ENCODE peak calls at places on chromosomes 3 and 15, in ten cellular contexts. E, Y, N, W, D, H, I, U, J and B are unnamed samples.

GRCh38 chr3:79297242-79297641 is 470.6 kb downstream of the ROBO1 start:
- DNase-seq in E (peak; percentile 78), Y (no peak), N (peak; percentile 65), W (no peak), D (peak; percentile 78), H (peak; percentile 84), I (no peak), U (no peak), J (peak; percentile 14), B (peak; percentile 19)

GRCh38 chr3:157573281-157573680 is 70.1 kb upstream of the VEPH1 start:
- DNase-seq in E (peak; percentile 95), Y (no peak), N (no peak), W (no peak), D (peak; percentile 23), H (no peak), I (no peak), U (no peak), J (no peak), B (no peak)

GRCh38 chr15:48842501-48842900 is 31.6 kb upstream of the CEP152 start:
- DNase-seq in E (no peak), Y (no peak), N (no peak), W (no peak), D (no peak), H (no peak), I (no peak), U (no peak), J (no peak), B (no peak)

GRCh38 chr3:141877911-141878310 is 1.5 kb downstream of the ATP1B3 start:
- DNase-seq in E (no peak), Y (no peak), N (no peak), W (no peak), D (peak; percentile 36), H (no peak), I (peak; percentile 7), U (no peak), J (peak; percentile 12), B (peak; percentile 49)

GRCh38 chr15:100261302-100262240 is 80.2 kb downstream of the ADAMTS17 start:
- DNase-seq in E (no peak), Y (no peak), N (no peak), W (no peak), D (no peak), H (no peak), I (no peak), U (no peak), J (no peak), B (no peak)

GRCh38 chr3:59877679-59878427 is 828.0 kb upstream of the CFAP20DC start:
- DNase-seq in E (no peak), Y (no peak), N (no peak), W (no peak), D (peak; percentile 80), H (no peak), I (no peak), U (no peak), J (peak; percentile 26), B (peak; percentile 1)

GRCh38 chr3:179229177-179229576 is 21.7 kb downstream of the KCNMB3 start:
- DNase-seq in E (no peak), Y (no peak), N (no peak), W (no peak), D (no peak), H (no peak), I (no peak), U (no peak), J (no peak), B (no peak)

GRCh38 chr3:62154457-62155148 is 218.7 kb downstream of the FEZF2 start:
- DNase-seq in E (no peak), Y (no peak), N (no peak), W (no peak), D (no peak), H (no peak), I (no peak), U (no peak), J (no peak), B (no peak)

GRCh38 chr15:57559875-57560274 is 31.8 kb upstream of the MYZAP start:
- DNase-seq in E (no peak), Y (peak; percentile 82), N (peak; percentile 26), W (peak; percentile 44), D (peak; percentile 78), H (no peak), I (peak; percentile 74), U (peak; percentile 43), J (peak; percentile 74), B (peak; percentile 62)

GRCh38 chr3:181712505-181713299 is 977 bp downstream of the SOX2 start:
- DNase-seq in E (no peak), Y (no peak), N (peak; percentile 57), W (no peak), D (no peak), H (no peak), I (no peak), U (no peak), J (peak; percentile 21), B (peak; percentile 18)

GRCh38 chr3:62777130-62777529 is 98.1 kb downstream of the CADPS start:
- DNase-seq in E (no peak), Y (no peak), N (no peak), W (no peak), D (no peak), H (no peak), I (no peak), U (no peak), J (no peak), B (no peak)

GRCh38 chr3:54758461-54758860 is 169.4 kb downstream of the LRTM1 start:
- DNase-seq in E (no peak), Y (no peak), N (no peak), W (no peak), D (no peak), H (no peak), I (no peak), U (no peak), J (no peak), B (no peak)

GRCh38 chr3:64917914-64918313 is 230.1 kb upstream of the ADAMTS9 start:
- DNase-seq in E (no peak), Y (no peak), N (no peak), W (no peak), D (no peak), H (no peak), I (no peak), U (no peak), J (no peak), B (no peak)

GRCh38 chr15:76903251-76903681 is 1.9 kb downstream of the SCAPER start:
- DNase-seq in E (no peak), Y (no peak), N (no peak), W (no peak), D (peak; percentile 24), H (no peak), I (peak; percentile 6), U (no peak), J (no peak), B (peak; percentile 17)

GRCh38 chr15:92343869-92344643 is 49.6 kb upstream of the ST8SIA2 start:
- DNase-seq in E (no peak), Y (no peak), N (no peak), W (peak; percentile 69), D (no peak), H (no peak), I (no peak), U (no peak), J (no peak), B (no peak)

GRCh38 chr15:29435811-29436210 is 166.2 kb upstream of the NSMCE3 start:
- DNase-seq in E (no peak), Y (no peak), N (no peak), W (no peak), D (peak; percentile 20), H (no peak), I (no peak), U (no peak), J (peak; percentile 21), B (peak; percentile 12)

GRCh38 chr15:41115088-41115651 is 910 bp downstream of the INO80 start:
- DNase-seq in E (no peak), Y (no peak), N (peak; percentile 7), W (no peak), D (peak; percentile 47), H (peak; percentile 5), I (no peak), U (no peak), J (peak; percentile 17), B (peak; percentile 11)

GRCh38 chr15:50938525-50938924 is 30.0 kb downstream of the AP4E1 start:
- DNase-seq in E (no peak), Y (no peak), N (no peak), W (no peak), D (no peak), H (no peak), I (no peak), U (no peak), J (no peak), B (no peak)

GRCh38 chr3:157918402-157918801 is 187.8 kb downstream of the SHOX2 start:
- DNase-seq in E (no peak), Y (no peak), N (no peak), W (no peak), D (no peak), H (no peak), I (no peak), U (no peak), J (no peak), B (no peak)

GRCh38 chr15:101027273-101027901 is 108.2 kb downstream of the LRRK1 start:
- DNase-seq in E (no peak), Y (no peak), N (no peak), W (no peak), D (no peak), H (no peak), I (no peak), U (no peak), J (no peak), B (no peak)

GRCh38 chr3:32421991-32422859 is 30.6 kb downstream of the CMTM7 start:
- DNase-seq in E (peak; percentile 52), Y (no peak), N (peak; percentile 53), W (peak; percentile 32), D (peak; percentile 98), H (peak; percentile 80), I (no peak), U (no peak), J (peak; percentile 84), B (peak; percentile 96)

GRCh38 chr3:122636697-122637096 is 43.9 kb upstream of the PARP14 start:
- DNase-seq in E (no peak), Y (no peak), N (no peak), W (no peak), D (no peak), H (no peak), I (no peak), U (no peak), J (peak; percentile 13), B (no peak)

GRCh38 chr15:98853593-98854420 is 153.8 kb downstream of the PGPEP1L start:
- DNase-seq in E (no peak), Y (no peak), N (no peak), W (no peak), D (peak; percentile 33), H (no peak), I (no peak), U (no peak), J (no peak), B (peak; percentile 25)

GRCh38 chr3:49804141-49805041 is 1.3 kb downstream of the INKA1 start:
- DNase-seq in E (no peak), Y (no peak), N (no peak), W (no peak), D (no peak), H (no peak), I (no peak), U (no peak), J (no peak), B (no peak)

GRCh38 chr3:177887475-177887874 is 648.8 kb upstream of the KCNMB2 start:
- DNase-seq in E (no peak), Y (no peak), N (no peak), W (no peak), D (no peak), H (no peak), I (no peak), U (no peak), J (no peak), B (no peak)

GRCh38 chr3:126473292-126474168 is 2.2 kb downstream of the ZXDC start:
- DNase-seq in E (no peak), Y (no peak), N (no peak), W (no peak), D (peak; percentile 22), H (no peak), I (peak; percentile 25), U (no peak), J (no peak), B (no peak)

GRCh38 chr3:105647047-105647446 is 221.8 kb downstream of the CBLB start:
- DNase-seq in E (peak; percentile 77), Y (no peak), N (no peak), W (no peak), D (peak; percentile 92), H (peak; percentile 73), I (no peak), U (no peak), J (peak; percentile 24), B (peak; percentile 85)

GRCh38 chr15:42890161-42890913 is 30.2 kb downstream of the TTBK2 start:
- DNase-seq in E (no peak), Y (no peak), N (no peak), W (no peak), D (peak; percentile 71), H (no peak), I (no peak), U (no peak), J (peak; percentile 95), B (peak; percentile 97)